ENCODE peak calls at places on chromosomes 16 and 17, in seven cellular contexts. Z is stimulated activated CD4-positive, alpha-beta T cell treated with anti-CD3 and anti-CD28 coated beads, Interleukin-15, amount 100 ng/mL, for 24 hours; O is non-pigmented ciliary epithelial cell; N is nephron progenitor cell; G is NCI-H187; T is IMR-90; H is left colon. W is an unnamed sample.

GRCh38 chr17:73506470-73507435 is 137.5 kb downstream of the SDK2 start:
- DNase-seq in T (no peak), G (no peak), H (no peak), O (no peak), N (no peak), Z (no peak), W (no peak)

GRCh38 chr16:726188-726437 is 130 bp downstream of the CCDC78 start:
- DNase-seq in O (no peak), H (no peak), G (no peak), Z (no peak), T (no peak), N (no peak), W (no peak)

GRCh38 chr16:51149721-51150158 is 1.3 kb downstream of the SALL1 start:
- DNase-seq in G (no peak), O (no peak), H (no peak), Z (no peak), T (no peak), N (peak; percentile 36), W (no peak)

GRCh38 chr16:81888520-81889394 is 109.7 kb downstream of the PLCG2 start:
- DNase-seq in O (no peak), N (no peak), H (no peak), G (no peak), Z (no peak), T (no peak), W (peak; percentile 86)

GRCh38 chr17:29929544-29930398 is at the start of gene SSH2:
- DNase-seq in G (peak; percentile 83), O (no peak), Z (peak; percentile 94), N (peak; percentile 91), H (peak; percentile 91), T (peak; percentile 73), W (peak; percentile 91)

GRCh38 chr17:71188811-71189492 is 931.9 kb upstream of the SOX9 start:
- DNase-seq in G (no peak), H (no peak), Z (no peak), O (peak; percentile 86), N (no peak), T (peak; percentile 95), W (no peak)

GRCh38 chr16:87764600-87765472 is 950 bp downstream of the KLHDC4 start:
- DNase-seq in G (no peak), Z (peak; percentile 19), O (no peak), H (no peak), N (peak; percentile 10), T (no peak), W (no peak)

GRCh38 chr16:49970818-49971431 is 54.1 kb upstream of the CNEP1R1 start:
- DNase-seq in O (no peak), T (no peak), N (no peak), G (no peak), Z (no peak), H (no peak), W (no peak)

GRCh38 chr17:82081546-82081945 is 15.9 kb upstream of the DUS1L start:
- DNase-seq in G (no peak), Z (no peak), T (no peak), H (no peak), O (no peak), N (no peak), W (no peak)

GRCh38 chr17:60388742-60389141 is 3.2 kb downstream of the USP32 start:
- DNase-seq in G (no peak), Z (no peak), H (no peak), O (no peak), N (no peak), T (no peak), W (no peak)

GRCh38 chr17:15264542-15264941 is 584 bp downstream of the PMP22 start:
- DNase-seq in O (no peak), Z (no peak), H (peak; percentile 92), N (no peak), G (no peak), T (no peak), W (peak; percentile 35)

GRCh38 chr17:74987909-74988711 is 678 bp downstream of the CDR2L start:
- DNase-seq in G (no peak), O (peak; percentile 34), T (peak; percentile 76), N (peak; percentile 78), Z (peak; percentile 44), H (peak; percentile 81), W (peak; percentile 78)

GRCh38 chr17:78748730-78749317 is 33.2 kb downstream of the CYTH1 start:
- DNase-seq in N (no peak), G (no peak), O (no peak), Z (peak; percentile 78), T (peak; percentile 24), H (peak; percentile 76), W (peak; percentile 74)

GRCh38 chr16:87426423-87427215 is 34.5 kb downstream of the MAP1LC3B start:
- DNase-seq in N (no peak), Z (no peak), O (no peak), T (no peak), G (no peak), H (no peak), W (peak; percentile 35)

GRCh38 chr17:82358467-82359350 is at the start of gene TEX19:
- DNase-seq in Z (peak; percentile 31), O (no peak), N (no peak), H (no peak), G (no peak), T (no peak), W (no peak)

GRCh38 chr16:70752381-70752780 is 48.6 kb downstream of the VAC14 start:
- DNase-seq in H (no peak), T (no peak), Z (no peak), N (no peak), G (no peak), O (no peak), W (no peak)

GRCh38 chr17:12765544-12765943 is 23.8 kb upstream of the ARHGAP44 start:
- DNase-seq in H (no peak), G (no peak), Z (no peak), N (no peak), O (peak; percentile 34), T (peak; percentile 96), W (no peak)

GRCh38 chr16:4624827-4625616 is 396 bp downstream of the MGRN1 start:
- DNase-seq in H (peak; percentile 71), Z (peak; percentile 87), T (peak; percentile 61), G (no peak), N (peak; percentile 71), O (no peak), W (peak; percentile 83)

GRCh38 chr16:78893340-78893739 is 707.2 kb downstream of the MAF start:
- DNase-seq in O (no peak), G (no peak), T (no peak), N (no peak), Z (peak; percentile 27), H (no peak), W (no peak)

GRCh38 chr16:30365200-30365599 is 5.1 kb downstream of the TBC1D10B start:
- DNase-seq in N (no peak), Z (no peak), T (no peak), O (no peak), G (no peak), H (no peak), W (no peak)

GRCh38 chr17:1491406-1492248 is 859 bp downstream of the MYO1C start:
- DNase-seq in H (no peak), N (peak; percentile 73), O (no peak), Z (peak; percentile 70), G (no peak), T (no peak), W (peak; percentile 79)

GRCh38 chr16:11079657-11080187 is 135.4 kb downstream of the CLEC16A start:
- DNase-seq in T (peak; percentile 98), H (no peak), O (peak; percentile 83), G (no peak), N (no peak), Z (peak; percentile 52), W (no peak)

GRCh38 chr16:68574479-68574878 is 35.4 kb downstream of the ZFP90 start:
- DNase-seq in G (no peak), Z (no peak), H (no peak), T (no peak), O (no peak), N (no peak), W (no peak)

GRCh38 chr16:89044394-89045180 is 49.1 kb upstream of the ACSF3 start:
- DNase-seq in Z (no peak), T (no peak), O (no peak), H (no peak), N (peak; percentile 1), G (no peak), W (peak; percentile 7)

GRCh38 chr17:7912927-7913524 is 3.1 kb downstream of the RNF227 start:
- DNase-seq in T (peak; percentile 80), N (peak; percentile 33), Z (peak; percentile 47), O (no peak), G (no peak), H (no peak), W (no peak)

GRCh38 chr16:87552772-87553171 is 49.5 kb upstream of the JPH3 start:
- DNase-seq in Z (no peak), T (no peak), O (no peak), G (no peak), H (no peak), N (no peak), W (no peak)

GRCh38 chr17:39551879-39552278 is 55.8 kb downstream of the NEUROD2 start:
- DNase-seq in G (no peak), O (no peak), N (no peak), H (no peak), Z (no peak), T (peak; percentile 42), W (no peak)

GRCh38 chr16:46748775-46749705 is 896 bp upstream of the MYLK3 start:
- DNase-seq in Z (no peak), H (no peak), T (no peak), O (no peak), N (no peak), G (peak; percentile 61), W (no peak)

GRCh38 chr17:29046440-29046839 is 3.5 kb downstream of the PIPOX start:
- DNase-seq in N (no peak), T (no peak), G (no peak), Z (no peak), H (no peak), O (no peak), W (peak; percentile 60)